ENCODE peak calls at places on chromosomes 2 and 18, in nine cellular contexts. M, L, Q, Y, P, X, R, A and I are unnamed samples.
A peak's percentile ranks its signal among the peaks of the same experiment; 100 is the strongest.

GRCh38 chr2:85257359-85258193 is 70.2 kb downstream of the TGOLN2 start:
- DNase-seq in M (no peak), L (no peak), Q (no peak), Y (peak; percentile 14), P (no peak), X (no peak), R (peak; percentile 35), A (no peak), I (no peak)

GRCh38 chr2:10336283-10336682 is 33.6 kb downstream of the HPCAL1 start:
- DNase-seq in M (no peak), L (no peak), Q (no peak), Y (no peak), P (no peak), X (no peak), R (no peak), A (no peak), I (no peak)

GRCh38 chr2:7437122-7437521 is 519.9 kb downstream of the RNF144A start:
- DNase-seq in M (no peak), L (no peak), Q (no peak), Y (no peak), P (no peak), X (no peak), R (no peak), A (no peak), I (no peak)

GRCh38 chr2:232310189-232310588 is 68.4 kb upstream of the ALPP start:
- DNase-seq in M (no peak), L (no peak), Q (no peak), Y (no peak), P (peak; percentile 44), X (no peak), R (no peak), A (no peak), I (no peak)

GRCh38 chr18:9437049-9437448 is 38.3 kb upstream of the RALBP1 start:
- DNase-seq in M (no peak), L (no peak), Q (no peak), Y (no peak), P (no peak), X (no peak), R (no peak), A (no peak), I (no peak)

GRCh38 chr2:168685619-168686453 is 116.6 kb upstream of the NOSTRIN start:
- DNase-seq in M (no peak), L (no peak), Q (no peak), Y (peak; percentile 88), P (no peak), X (no peak), R (no peak), A (no peak), I (no peak)

GRCh38 chr2:96413067-96413722 is 77.6 kb downstream of the NCAPH start:
- DNase-seq in M (peak; percentile 54), L (no peak), Q (no peak), Y (peak; percentile 6), P (no peak), X (no peak), R (no peak), A (no peak), I (no peak)

GRCh38 chr18:76668119-76668518 is 154.2 kb upstream of the ZNF236 start:
- DNase-seq in M (no peak), L (no peak), Q (no peak), Y (no peak), P (no peak), X (no peak), R (no peak), A (no peak), I (no peak)

GRCh38 chr2:54672587-54673456 is 50.6 kb upstream of the EML6 start:
- DNase-seq in M (no peak), L (no peak), Q (no peak), Y (no peak), P (no peak), X (peak; percentile 30), R (no peak), A (peak; percentile 51), I (no peak)

GRCh38 chr2:225637199-225637598 is 237.7 kb downstream of the NYAP2 start:
- DNase-seq in M (no peak), L (no peak), Q (no peak), Y (peak; percentile 1), P (no peak), X (no peak), R (no peak), A (peak; percentile 43), I (no peak)

GRCh38 chr2:88099798-88100488 is 27.9 kb downstream of the FABP1 start:
- DNase-seq in M (no peak), L (no peak), Q (peak; percentile 83), Y (peak; percentile 41), P (no peak), X (no peak), R (no peak), A (no peak), I (no peak)

GRCh38 chr18:22488554-22488953 is 70.8 kb upstream of the CTAGE1 start:
- DNase-seq in M (no peak), L (peak; percentile 69), Q (no peak), Y (no peak), P (no peak), X (no peak), R (no peak), A (peak; percentile 31), I (no peak)

GRCh38 chr2:144747571-144747970 is 227.7 kb upstream of the ZEB2 start:
- DNase-seq in M (no peak), L (no peak), Q (no peak), Y (no peak), P (no peak), X (no peak), R (no peak), A (no peak), I (no peak)

GRCh38 chr18:2569338-2570207 is 1.7 kb downstream of the METTL4 start:
- DNase-seq in M (no peak), L (no peak), Q (no peak), Y (no peak), P (no peak), X (no peak), R (no peak), A (no peak), I (no peak)

GRCh38 chr18:66993492-66993891 is 389.6 kb upstream of the CDH19 start:
- DNase-seq in M (no peak), L (no peak), Q (no peak), Y (no peak), P (no peak), X (no peak), R (no peak), A (no peak), I (no peak)

GRCh38 chr18:48792611-48793368 is 158.0 kb downstream of the SMAD7 start:
- DNase-seq in M (no peak), L (peak; percentile 1), Q (no peak), Y (no peak), P (no peak), X (no peak), R (no peak), A (no peak), I (no peak)

GRCh38 chr2:69309336-69310048 is 77.5 kb downstream of the GFPT1 start:
- DNase-seq in M (no peak), L (peak; percentile 31), Q (no peak), Y (peak; percentile 77), P (no peak), X (no peak), R (peak; percentile 72), A (peak; percentile 74), I (no peak)

GRCh38 chr2:208046686-208047085 is 21.4 kb upstream of the PLEKHM3 start:
- DNase-seq in M (no peak), L (no peak), Q (no peak), Y (no peak), P (no peak), X (no peak), R (no peak), A (no peak), I (no peak)

GRCh38 chr2:194346189-194346588 is 1310.8 kb upstream of the SLC39A10 start:
- DNase-seq in M (no peak), L (no peak), Q (peak; percentile 18), Y (no peak), P (no peak), X (no peak), R (no peak), A (no peak), I (no peak)

GRCh38 chr2:156253765-156254164 is 78.8 kb downstream of the NR4A2 start:
- DNase-seq in M (no peak), L (no peak), Q (no peak), Y (no peak), P (no peak), X (no peak), R (no peak), A (no peak), I (no peak)

GRCh38 chr2:148701039-148701438 is 56.5 kb downstream of the EPC2 start:
- DNase-seq in M (no peak), L (no peak), Q (no peak), Y (no peak), P (no peak), X (no peak), R (no peak), A (no peak), I (no peak)
- H3K9me3 ChIP-seq in M (no peaks in the 10 kb centered on the region), L (peaks cover 33% of the 10 kb centered on the region), Q (peaks cover 68% of the 10 kb centered on the region), Y (no peaks in the 10 kb centered on the region), P (no peaks in the 10 kb centered on the region), X (no peaks in the 10 kb centered on the region), R (peaks cover 13% of the 10 kb centered on the region), A (no peaks in the 10 kb centered on the region), I (peaks cover 10% of the 10 kb centered on the region)

GRCh38 chr2:173298536-173299097 is 56.1 kb upstream of the CDCA7 start:
- DNase-seq in M (no peak), L (no peak), Q (no peak), Y (peak; percentile 10), P (no peak), X (no peak), R (no peak), A (no peak), I (no peak)
- H3K9me3 ChIP-seq in M (peaks cover 17% of the 10 kb centered on the region), L (peaks cover 52% of the 10 kb centered on the region), Q (peaks cover 23% of the 10 kb centered on the region), Y (no peaks in the 10 kb centered on the region), P (no peaks in the 10 kb centered on the region), X (no peaks in the 10 kb centered on the region), R (peaks cover 12% of the 10 kb centered on the region), A (no peaks in the 10 kb centered on the region), I (peaks cover 20% of the 10 kb centered on the region)

GRCh38 chr2:61438670-61439069 is 32.2 kb downstream of the USP34 start:
- DNase-seq in M (no peak), L (no peak), Q (no peak), Y (no peak), P (no peak), X (no peak), R (no peak), A (no peak), I (no peak)
- H3K9me3 ChIP-seq in M (peaks cover 2% of the 10 kb centered on the region), L (peaks cover 14% of the 10 kb centered on the region), Q (peaks cover 5% of the 10 kb centered on the region), Y (no peaks in the 10 kb centered on the region), P (no peaks in the 10 kb centered on the region), X (no peaks in the 10 kb centered on the region), R (no peaks in the 10 kb centered on the region), A (no peaks in the 10 kb centered on the region), I (peaks cover 4% of the 10 kb centered on the region)

GRCh38 chr18:8411492-8411891 is 197.7 kb upstream of the RAB12 start:
- DNase-seq in M (no peak), L (no peak), Q (no peak), Y (no peak), P (no peak), X (no peak), R (no peak), A (no peak), I (no peak)
- H3K9me3 ChIP-seq in M (peaks cover 5% of the 10 kb centered on the region), L (peaks cover 59% of the 10 kb centered on the region), Q (peaks cover 16% of the 10 kb centered on the region), Y (no peaks in the 10 kb centered on the region), P (no peaks in the 10 kb centered on the region), X (no peaks in the 10 kb centered on the region), R (peaks cover 3% of the 10 kb centered on the region), A (no peaks in the 10 kb centered on the region), I (peaks cover 6% of the 10 kb centered on the region)

DNA sequence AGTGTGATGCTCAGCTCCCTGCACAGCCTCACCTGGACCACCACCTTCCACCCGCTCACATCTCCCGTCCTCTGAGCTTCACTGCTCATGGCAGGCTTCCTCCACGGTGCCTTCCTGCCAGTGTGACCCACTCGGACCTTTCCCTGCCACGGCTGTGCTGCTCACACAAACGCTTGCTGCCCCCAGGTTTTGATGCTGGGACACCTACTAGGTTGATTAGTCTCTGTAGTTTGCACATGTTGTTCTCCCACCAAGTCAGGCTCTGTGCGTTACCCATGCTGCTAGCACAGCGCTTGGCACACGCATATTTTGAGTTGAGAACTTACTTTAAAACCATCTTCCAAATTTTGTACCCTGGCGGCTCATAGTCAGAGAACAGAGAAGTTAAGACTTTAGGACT is 2.1 kb downstream of the MC2R start:
- DNase-seq in M (no peak), L (no peak), Q (no peak), Y (no peak), P (no peak), X (no peak), R (no peak), A (no peak), I (no peak)
- H3K9me3 ChIP-seq in M (no peaks in the 10 kb centered on the region), L (no peaks in the 10 kb centered on the region), Q (no peaks in the 10 kb centered on the region), Y (no peaks in the 10 kb centered on the region), P (no peaks in the 10 kb centered on the region), X (no peaks in the 10 kb centered on the region), R (no peaks in the 10 kb centered on the region), A (no peaks in the 10 kb centered on the region), I (no peaks in the 10 kb centered on the region)